ENCODE peak calls at places on chromosomes 16 and 17, in four cellular contexts. P is GM12878, K is H1, M is neural progenitor cell. Z is an unnamed sample.

GRCh38 chr17:81513669-81514484 is 1.3 kb upstream of the ACTG1 start:
- DNase-seq in P (no peak), M (peak), K (peak), Z (peak)

GRCh38 chr16:20620770-20621169 is 44.6 kb upstream of the ACSM2B start:
- DNase-seq in M (no peak), P (no peak), K (no peak), Z (no peak)

GRCh38 chr17:40061532-40062038 is 1.2 kb upstream of the THRA start:
- DNase-seq in P (no peak), K (no peak), M (no peak), Z (no peak)

GRCh38 chr17:42040818-42041217 is 9.6 kb downstream of the C17orf113 start:
- DNase-seq in M (no peak), K (no peak), P (no peak), Z (no peak)

GRCh38 chr16:79607587-79607986 is 7.0 kb upstream of the MAF start:
- DNase-seq in K (no peak), M (no peak), P (no peak), Z (peak)

GRCh38 chr17:21058098-21058893 is 15.5 kb upstream of the USP22 start:
- DNase-seq in M (no peak), P (no peak), K (no peak), Z (peak)

GRCh38 chr17:38571833-38572274 is 33.9 kb downstream of the SRCIN1 start:
- DNase-seq in K (no peak), M (peak), P (no peak), Z (no peak)

GRCh38 chr17:32264140-32264799 is 1.4 kb upstream of the RHBDL3 start:
- DNase-seq in M (peak), K (no peak), P (no peak), Z (no peak)

GRCh38 chr17:81685108-81685507 is 1.3 kb downstream of the HGS start:
- DNase-seq in M (no peak), P (no peak), K (no peak), Z (peak)

GRCh38 chr16:5071341-5071680 is 332 bp upstream of the ALG1 start:
- DNase-seq in M (no peak), K (no peak), P (no peak), Z (no peak)

GRCh38 chr16:13436641-13437423 is 483.1 kb upstream of the ERCC4 start:
- DNase-seq in K (no peak), P (peak), M (no peak), Z (peak)

GRCh38 chr17:38672788-38673713 is 1.7 kb downstream of the EPOP start:
- DNase-seq in K (peak), M (peak), P (no peak), Z (no peak)

GRCh38 chr17:55322451-55322985 is 57.8 kb downstream of the HLF start:
- DNase-seq in K (no peak), M (no peak), P (no peak), Z (no peak)

GRCh38 chr17:57401556-57402488 is 145.5 kb downstream of the MSI2 start:
- DNase-seq in M (peak), K (no peak), P (no peak), Z (no peak)

GRCh38 chr17:38704645-38705522 is at the start of gene MLLT6:
- DNase-seq in K (no peak), M (peak), P (no peak), Z (peak)

GRCh38 chr16:48445782-48446533 is 60.7 kb upstream of the SIAH1 start:
- DNase-seq in P (no peak), K (no peak), M (no peak), Z (no peak)

GRCh38 chr16:56965939-56966515 is 4.3 kb downstream of the CETP start:
- DNase-seq in P (no peak), K (no peak), M (no peak), Z (no peak)
- H3K9ac ChIP-seq in P (no peak), K (no peak), M (no peak), Z (no peak)

GRCh38 chr16:86505899-86506864 is 4.1 kb upstream of the FOXF1 start:
- DNase-seq in K (no peak), P (no peak), M (no peak), Z (no peak)
- H3K4me3 ChIP-seq in K (no peak), P (no peak), M (no peak), Z (peak)

GRCh38 chr17:7590743-7591142 is 849 bp upstream of the SOX15 start:
- DNase-seq in P (no peak), M (peak), K (peak), Z (peak)

GRCh38 chr17:7588553-7589203 is 1.2 kb downstream of the SOX15 start:
- DNase-seq in M (no peak), P (no peak), K (no peak), Z (no peak)

GRCh38 chr17:7589204-7589868 is 558 bp downstream of the SOX15 start:
- DNase-seq in K (peak), P (no peak), M (peak), Z (peak)

GRCh38 chr17:7591596-7591995 is 1.7 kb upstream of the SOX15 start:
- DNase-seq in K (no peak), M (no peak), P (no peak), Z (no peak)

DNA sequence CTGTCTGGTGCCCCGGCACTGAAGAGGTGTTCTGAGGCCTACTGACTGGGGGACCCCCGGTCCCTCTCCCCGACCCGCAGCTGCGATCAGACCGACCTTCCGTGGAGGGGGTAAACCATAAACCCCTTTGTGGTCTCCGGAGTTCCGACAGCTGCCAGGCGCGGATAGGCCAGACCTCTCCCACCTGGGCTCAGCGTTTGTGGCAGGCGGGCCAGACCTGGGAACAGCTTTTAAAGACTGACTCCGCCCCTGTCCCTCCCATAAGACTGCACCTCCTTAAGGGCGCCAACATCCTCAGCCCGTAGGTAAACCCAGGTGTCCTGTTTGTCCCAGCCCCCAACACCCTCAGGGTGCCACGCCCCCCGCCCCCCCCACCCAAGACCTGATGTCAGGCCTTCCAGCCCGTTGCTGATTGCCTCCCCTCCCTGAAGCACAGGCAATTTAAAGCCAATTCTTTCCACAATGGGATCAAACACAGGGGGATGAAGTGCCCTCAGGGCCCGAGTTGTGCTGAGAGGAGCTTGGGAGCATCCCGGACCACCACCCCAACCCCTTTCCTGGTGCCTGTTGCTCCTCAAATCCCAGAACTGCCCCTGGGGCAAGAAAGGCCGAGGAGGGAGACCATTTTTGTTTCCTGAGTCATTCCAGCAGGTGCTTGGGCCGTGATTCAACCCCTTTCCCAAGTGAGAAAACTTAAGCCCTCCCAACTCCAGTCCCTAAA is at the start of gene SOX15:
- DNase-seq in K (peak), M (peak), P (no peak), Z (no peak)
- H3K9ac ChIP-seq in K (peak), M (no peak), P (no peak), Z (peak)

GRCh38 chr17:58513391-58513912 is 986 bp downstream of the MTMR4 start:
- DNase-seq in M (peak), K (no peak), P (no peak), Z (no peak)

GRCh38 chr17:58513913-58514794 is at the start of gene MTMR4:
- DNase-seq in K (peak), P (no peak), M (peak), Z (peak)

GRCh38 chr17:58514795-58515157 is 338 bp upstream of the MTMR4 start:
- DNase-seq in K (no peak), M (no peak), P (no peak), Z (no peak)

GRCh38 chr17:58516644-58517377 is 2.4 kb upstream of the MTMR4 start:
- DNase-seq in K (no peak), M (no peak), P (no peak), Z (no peak)

GRCh38 chr17:58515286-58515685 is 848 bp upstream of the MTMR4 start:
- DNase-seq in P (no peak), K (no peak), M (no peak), Z (no peak)
- H3K4me3 ChIP-seq in P (peak), K (peak), M (peak), Z (peak)

DNA sequence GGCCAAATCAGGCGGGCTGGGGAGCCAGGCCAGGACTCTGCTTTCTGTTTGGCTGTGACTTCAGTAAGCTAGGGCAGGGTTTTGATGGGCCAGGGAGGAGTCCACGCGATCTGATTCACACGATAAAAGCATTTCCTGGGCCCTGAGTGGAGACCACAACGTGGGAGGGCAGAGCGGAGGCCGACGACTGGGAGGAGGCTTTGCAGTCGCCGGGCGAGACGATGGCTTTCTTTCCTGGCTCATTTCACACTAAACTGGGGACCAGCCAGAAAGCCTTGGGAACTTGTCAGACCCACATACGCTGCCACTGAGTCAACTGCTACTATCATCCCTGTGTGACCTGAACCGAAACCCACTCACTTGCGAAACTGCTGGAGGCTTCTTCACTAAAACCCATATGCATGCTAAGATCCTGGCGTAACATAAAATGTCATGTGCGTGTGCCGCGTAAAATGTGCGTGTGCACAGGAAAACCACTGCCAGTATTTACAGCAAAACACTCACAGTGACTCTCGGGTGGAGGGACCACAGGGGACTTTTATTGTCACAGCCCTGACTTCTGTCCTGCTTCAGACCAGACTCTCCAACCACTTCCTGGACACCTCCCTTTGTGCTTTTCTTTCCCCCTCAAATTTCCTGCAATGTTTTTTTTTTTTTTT is 14.2 kb upstream of the RHBDF2 start:
- DNase-seq in P (peak), M (no peak), K (no peak), Z (peak)
- H3K9ac ChIP-seq in P (peak), M (no peak), K (no peak), Z (peak)

Z was measured in fibroblast of lung.